ENCODE peak calls at places on chromosomes 16 and 17, in nine cellular contexts. T, B, J, D, F, A, L, M and I are unnamed samples.

GRCh38 chr16:31404353-31405064 is 11.4 kb downstream of the ITGAD start:
- DNase-seq in B (no peak), J (no peak), T (no peak), L (no peak), M (no peak), F (peak; percentile 15), A (no peak), D (no peak), I (no peak)

GRCh38 chr17:3826191-3826590 is 19.9 kb downstream of the NCBP3 start:
- DNase-seq in D (no peak), T (no peak), M (no peak), J (no peak), A (no peak), L (no peak), B (no peak), F (peak; percentile 59), I (no peak)

GRCh38 chr17:9236286-9237052 is 215.2 kb downstream of the NTN1 start:
- DNase-seq in D (no peak), T (no peak), B (no peak), L (no peak), A (no peak), M (no peak), J (no peak), F (no peak), I (no peak)

GRCh38 chr16:20928774-20929411 is 28.3 kb downstream of the LYRM1 start:
- DNase-seq in M (no peak), J (no peak), L (no peak), B (no peak), T (no peak), D (peak; percentile 37), F (peak; percentile 38), A (no peak), I (no peak)

GRCh38 chr16:80691111-80691761 is 113.2 kb downstream of the CDYL2 start:
- DNase-seq in B (no peak), L (no peak), M (no peak), D (no peak), J (no peak), T (no peak), A (no peak), F (peak; percentile 7), I (no peak)

GRCh38 chr17:13474073-13474800 is 127.5 kb downstream of the HS3ST3A1 start:
- DNase-seq in L (no peak), F (no peak), A (no peak), D (no peak), M (no peak), J (no peak), T (no peak), B (peak; percentile 34), I (no peak)

GRCh38 chr16:86492961-86493639 is 17.2 kb upstream of the FOXF1 start:
- DNase-seq in L (no peak), J (no peak), T (no peak), D (no peak), M (no peak), B (no peak), F (no peak), A (no peak), I (no peak)

GRCh38 chr17:79872762-79873161 is 33.5 kb upstream of the CBX4 start:
- DNase-seq in T (no peak), B (no peak), J (no peak), A (no peak), D (no peak), M (no peak), L (no peak), F (no peak), I (no peak)

GRCh38 chr16:89489040-89489721 is 1.2 kb downstream of the ANKRD11 start:
- DNase-seq in J (peak; percentile 93), T (peak; percentile 73), A (peak; percentile 57), F (peak; percentile 95), L (peak; percentile 82), B (no peak), M (peak; percentile 76), D (peak; percentile 97), I (peak; percentile 94)

GRCh38 chr17:79065105-79065670 is 9.4 kb upstream of the ENGASE start:
- DNase-seq in T (peak; percentile 53), L (no peak), J (no peak), D (peak; percentile 60), M (peak; percentile 34), A (peak; percentile 37), F (peak; percentile 57), B (no peak), I (no peak)

GRCh38 chr17:80430446-80431245 is 15.7 kb downstream of the ENDOV start:
- DNase-seq in B (no peak), F (no peak), L (no peak), A (no peak), M (no peak), D (no peak), J (no peak), T (no peak), I (no peak)

GRCh38 chr16:78800535-78800934 is 701.1 kb downstream of the WWOX start:
- DNase-seq in L (no peak), M (no peak), D (no peak), F (no peak), B (no peak), T (no peak), A (no peak), J (no peak), I (no peak)

GRCh38 chr16:72530434-72530833 is 358.5 kb upstream of the PMFBP1 start:
- DNase-seq in M (no peak), D (peak; percentile 68), T (no peak), L (no peak), A (no peak), B (no peak), J (no peak), F (peak; percentile 78), I (peak; percentile 30)

GRCh38 chr17:80146121-80147034 is 550 bp downstream of the EIF4A3 start:
- DNase-seq in B (no peak), T (no peak), A (no peak), M (no peak), J (no peak), D (no peak), L (no peak), F (peak; percentile 56), I (peak; percentile 45)

GRCh38 chr17:46120078-46120477 is 73.2 kb downstream of the KANSL1 start:
- DNase-seq in T (no peak), L (no peak), F (no peak), M (no peak), J (no peak), B (no peak), D (no peak), A (no peak), I (no peak)

GRCh38 chr17:35051183-35051578 is 12.3 kb downstream of the RFFL start:
- DNase-seq in J (no peak), M (peak; percentile 14), D (no peak), A (no peak), T (no peak), F (no peak), L (no peak), B (no peak), I (no peak)

GRCh38 chr16:85015481-85016177 is 4.3 kb upstream of the ZDHHC7 start:
- DNase-seq in D (no peak), A (no peak), M (no peak), J (no peak), F (no peak), B (no peak), T (no peak), L (no peak), I (no peak)

GRCh38 chr16:61820398-61820797 is 215.8 kb downstream of the CDH8 start:
- DNase-seq in L (no peak), J (no peak), T (no peak), A (no peak), B (no peak), D (no peak), M (no peak), F (no peak), I (peak; percentile 75)

GRCh38 chr17:50865060-50865867 is 890 bp downstream of the TOB1 start:
- DNase-seq in M (peak; percentile 41), L (peak; percentile 28), A (peak; percentile 26), T (peak; percentile 57), D (peak; percentile 42), F (peak; percentile 76), J (peak; percentile 53), B (no peak), I (peak; percentile 68)

GRCh38 chr17:31492880-31493655 is 101.6 kb downstream of the RAB11FIP4 start:
- DNase-seq in A (no peak), M (no peak), T (peak; percentile 55), B (no peak), J (peak; percentile 35), D (no peak), L (peak; percentile 65), F (peak; percentile 26), I (no peak)

GRCh38 chr16:11585460-11586374 is 1.0 kb downstream of the LITAF start:
- DNase-seq in A (no peak), L (no peak), T (peak; percentile 40), M (no peak), F (peak; percentile 60), J (peak; percentile 26), D (peak; percentile 38), B (no peak), I (peak; percentile 14)

GRCh38 chr17:30336369-30337171 is 2.7 kb upstream of the TMIGD1 start:
- DNase-seq in D (peak; percentile 60), A (peak; percentile 37), B (no peak), M (peak; percentile 36), J (peak; percentile 25), F (peak; percentile 62), L (no peak), T (peak; percentile 54), I (peak; percentile 57)

GRCh38 chr16:88826070-88826840 is 14.5 kb upstream of the APRT start:
- DNase-seq in A (no peak), T (no peak), F (no peak), B (no peak), L (no peak), J (no peak), D (no peak), M (no peak), I (no peak)

GRCh38 chr17:40121886-40122465 is at the start of gene MSL1:
- DNase-seq in D (peak; percentile 79), B (no peak), J (peak; percentile 86), L (peak; percentile 81), A (peak; percentile 83), F (peak; percentile 92), T (peak; percentile 87), M (peak; percentile 82), I (peak; percentile 93)

GRCh38 chr16:73921295-73921694 is 375.3 kb upstream of the PSMD7 start:
- DNase-seq in J (no peak), M (no peak), L (no peak), A (no peak), B (no peak), T (no peak), D (no peak), F (peak; percentile 0), I (no peak)

GRCh38 chr17:29133146-29133713 is 47.0 kb downstream of the MYO18A start:
- DNase-seq in L (no peak), M (no peak), B (no peak), T (no peak), D (peak; percentile 83), A (no peak), J (peak; percentile 86), F (peak; percentile 91), I (peak; percentile 69)

GRCh38 chr17:51154176-51154575 is 817 bp downstream of the NME1 start:
- DNase-seq in M (no peak), A (no peak), D (peak; percentile 12), B (no peak), F (peak; percentile 44), J (no peak), T (no peak), L (no peak), I (peak; percentile 21)

GRCh38 chr16:73052441-73053030 is 4.6 kb upstream of the ZFHX3 start:
- DNase-seq in M (no peak), J (no peak), B (no peak), D (peak; percentile 43), A (no peak), L (no peak), F (no peak), T (no peak), I (peak; percentile 39)

GRCh38 chr17:29154516-29155234 is 25.5 kb downstream of the MYO18A start:
- DNase-seq in B (no peak), T (no peak), L (no peak), J (peak; percentile 56), A (no peak), D (no peak), F (peak; percentile 53), M (no peak), I (peak; percentile 24)

GRCh38 chr17:11330871-11331270 is 89.9 kb downstream of the SHISA6 start:
- DNase-seq in J (no peak), T (no peak), A (no peak), L (no peak), F (peak; percentile 1), M (no peak), B (peak; percentile 80), D (no peak), I (peak; percentile 15)

GRCh38 chr16:28923231-28923587 is 1.8 kb downstream of the RABEP2 start:
- DNase-seq in B (no peak), M (no peak), T (no peak), L (no peak), F (no peak), D (no peak), J (no peak), A (no peak), I (no peak)